ENCODE peak calls at places on chromosomes 3 and 15, in seven cellular contexts. F is T-cell; P is activated CD8-positive, alpha-beta T cell treated with anti-CD3 and anti-CD28 coated beads, Interleukin-2, amount 10 ng/mL, durations not matched to agents 7 days and 5 days; G is left cardiac atrium; V is HCT116; J is left lung; Q is T-helper 17 cell. N is an unnamed sample.

GRCh38 chr3:102206506-102207145 is 228.2 kb upstream of the ZPLD1 start:
- ATAC-seq in F (no peak), P (no peak), G (peak), V (no peak), J (peak), Q (no peak), N (peak)

GRCh38 chr3:149145361-149145760 is 15.9 kb downstream of the HPS3 start:
- ATAC-seq in F (no peak), P (no peak), G (no peak), V (no peak), J (peak), Q (peak), N (no peak)

GRCh38 chr15:26439681-26440080 is 333.2 kb downstream of the GABRB3 start:
- ATAC-seq in F (no peak), P (no peak), G (no peak), V (no peak), J (no peak), Q (no peak), N (no peak)

GRCh38 chr3:13346481-13347389 is 73.4 kb downstream of the NUP210 start:
- ATAC-seq in F (peak), P (peak), G (peak), V (peak), J (peak), Q (peak), N (peak)

GRCh38 chr15:66744610-66745279 is 42.7 kb downstream of the SMAD6 start:
- ATAC-seq in F (no peak), P (no peak), G (no peak), V (peak), J (no peak), Q (no peak), N (no peak)

GRCh38 chr3:9980251-9980650 is 6.4 kb downstream of the EMC3 start:
- ATAC-seq in F (no peak), P (no peak), G (no peak), V (no peak), J (no peak), Q (no peak), N (no peak)

GRCh38 chr15:63530762-63531299 is 26.4 kb downstream of the USP3 start:
- ATAC-seq in F (no peak), P (no peak), G (no peak), V (no peak), J (peak), Q (peak), N (no peak)

GRCh38 chr15:83053151-83053550 is 13.9 kb downstream of the BTBD1 start:
- ATAC-seq in F (no peak), P (no peak), G (no peak), V (no peak), J (peak), Q (no peak), N (peak)

GRCh38 chr15:64447536-64448315 is 12.7 kb upstream of the ZNF609 start:
- ATAC-seq in F (peak), P (peak), G (no peak), V (no peak), J (no peak), Q (no peak), N (no peak)